ENCODE peak calls at places on chromosome 4, in five cellular contexts. One of them, this sample, is unnamed.

GRCh38 chr4:76199664-76200211 is 13.9 kb downstream of the SCARB2 start:
- DNase-seq in HepG2: no peak
- DNase-seq in Caco-2: no peak
- DNase-seq in mesendoderm: peak; percentile 21
- DNase-seq in H1: no peak
- DNase-seq in this sample: no peak

GRCh38 chr4:76326515-76326914 is 20.0 kb downstream of the STBD1 start:
- DNase-seq in HepG2: no peak
- DNase-seq in Caco-2: no peak
- DNase-seq in mesendoderm: peak; percentile 8
- DNase-seq in H1: no peak
- DNase-seq in this sample: no peak

GRCh38 chr4:150217192-150217591 is 138.9 kb downstream of the DCLK2 start:
- DNase-seq in HepG2: peak; percentile 16
- DNase-seq in Caco-2: no peak
- DNase-seq in mesendoderm: peak; percentile 65
- DNase-seq in H1: no peak
- DNase-seq in this sample: no peak

GRCh38 chr4:140151700-140152014 is 2.3 kb downstream of the MAML3 start:
- DNase-seq in HepG2: peak; percentile 23
- DNase-seq in Caco-2: peak; percentile 95
- DNase-seq in mesendoderm: peak; percentile 99
- DNase-seq in H1: no peak
- DNase-seq in this sample: peak; percentile 86

GRCh38 chr4:16239086-16239485 is 12.8 kb upstream of the TAPT1 start:
- DNase-seq in HepG2: no peak
- DNase-seq in Caco-2: no peak
- DNase-seq in mesendoderm: no peak
- DNase-seq in H1: no peak
- DNase-seq in this sample: no peak

GRCh38 chr4:178165251-178165650 is 723.0 kb upstream of the AGA start:
- DNase-seq in HepG2: no peak
- DNase-seq in Caco-2: no peak
- DNase-seq in mesendoderm: no peak
- DNase-seq in H1: no peak
- DNase-seq in this sample: no peak

GRCh38 chr4:115580901-115581300 is 467.5 kb upstream of the NDST4 start:
- DNase-seq in HepG2: no peak
- DNase-seq in Caco-2: no peak
- DNase-seq in mesendoderm: no peak
- DNase-seq in H1: no peak
- DNase-seq in this sample: no peak

GRCh38 chr4:130293692-130294091 is 1197.7 kb downstream of the C4orf33 start:
- DNase-seq in HepG2: no peak
- DNase-seq in Caco-2: no peak
- DNase-seq in mesendoderm: no peak
- DNase-seq in H1: no peak
- DNase-seq in this sample: no peak

GRCh38 chr4:176782794-176783193 is 9.9 kb downstream of the VEGFC start:
- DNase-seq in HepG2: no peak
- DNase-seq in Caco-2: no peak
- DNase-seq in mesendoderm: no peak
- DNase-seq in H1: no peak
- DNase-seq in this sample: no peak

GRCh38 chr4:6986067-6986780 is 56.9 kb upstream of the TADA2B start:
- DNase-seq in HepG2: no peak
- DNase-seq in Caco-2: no peak
- DNase-seq in mesendoderm: peak; percentile 60
- DNase-seq in H1: no peak
- DNase-seq in this sample: no peak

GRCh38 chr4:32087211-32087610 is 1367.0 kb downstream of the PCDH7 start:
- DNase-seq in HepG2: no peak
- DNase-seq in Caco-2: no peak
- DNase-seq in mesendoderm: no peak
- DNase-seq in H1: no peak
- DNase-seq in this sample: no peak

GRCh38 chr4:177410566-177410965 is 31.7 kb downstream of the AGA start:
- DNase-seq in HepG2: no peak
- DNase-seq in Caco-2: peak; percentile 44
- DNase-seq in mesendoderm: no peak
- DNase-seq in H1: no peak
- DNase-seq in this sample: no peak

GRCh38 chr4:80094191-80094590 is 21.2 kb upstream of the ANTXR2 start:
- DNase-seq in HepG2: no peak
- DNase-seq in Caco-2: no peak
- DNase-seq in mesendoderm: no peak
- DNase-seq in H1: no peak
- DNase-seq in this sample: no peak

GRCh38 chr4:52641853-52642563 is 17.1 kb downstream of the USP46 start:
- DNase-seq in HepG2: no peak
- DNase-seq in Caco-2: no peak
- DNase-seq in mesendoderm: no peak
- DNase-seq in H1: no peak
- DNase-seq in this sample: no peak

GRCh38 chr4:129358571-129358970 is 262.6 kb downstream of the C4orf33 start:
- DNase-seq in HepG2: no peak
- DNase-seq in Caco-2: no peak
- DNase-seq in mesendoderm: peak; percentile 46
- DNase-seq in H1: no peak
- DNase-seq in this sample: no peak

GRCh38 chr4:38788327-38788726 is 5.5 kb upstream of the TLR10 start:
- DNase-seq in HepG2: no peak
- DNase-seq in Caco-2: no peak
- DNase-seq in mesendoderm: no peak
- DNase-seq in H1: no peak
- DNase-seq in this sample: no peak

GRCh38 chr4:8402181-8402597 is 38.3 kb downstream of the ACOX3 start:
- DNase-seq in HepG2: no peak
- DNase-seq in Caco-2: no peak
- DNase-seq in mesendoderm: no peak
- DNase-seq in H1: no peak
- DNase-seq in this sample: no peak

GRCh38 chr4:144347116-144347515 is 206.6 kb upstream of the GYPA start:
- DNase-seq in HepG2: no peak
- DNase-seq in Caco-2: no peak
- DNase-seq in mesendoderm: no peak
- DNase-seq in H1: no peak
- DNase-seq in this sample: no peak

GRCh38 chr4:102736636-102737549 is 23.9 kb downstream of the MANBA start:
- DNase-seq in HepG2: no peak
- DNase-seq in Caco-2: peak; percentile 72
- DNase-seq in mesendoderm: peak; percentile 81
- DNase-seq in H1: no peak
- DNase-seq in this sample: no peak

GRCh38 chr4:40493160-40493559 is 136.5 kb downstream of the RBM47 start:
- DNase-seq in HepG2: no peak
- DNase-seq in Caco-2: no peak
- DNase-seq in mesendoderm: no peak
- DNase-seq in H1: no peak
- DNase-seq in this sample: no peak

GRCh38 chr4:14726441-14727405 is 275.6 kb upstream of the CPEB2 start:
- DNase-seq in HepG2: no peak
- DNase-seq in Caco-2: no peak
- DNase-seq in mesendoderm: peak; percentile 44
- DNase-seq in H1: no peak
- DNase-seq in this sample: no peak

GRCh38 chr4:71540749-71541269 is 202.0 kb downstream of the SLC4A4 start:
- DNase-seq in HepG2: no peak
- DNase-seq in Caco-2: no peak
- DNase-seq in mesendoderm: peak; percentile 57
- DNase-seq in H1: no peak
- DNase-seq in this sample: no peak

GRCh38 chr4:140944539-140944938 is 188.4 kb upstream of the TBC1D9 start:
- DNase-seq in HepG2: no peak
- DNase-seq in Caco-2: no peak
- DNase-seq in mesendoderm: no peak
- DNase-seq in H1: no peak
- DNase-seq in this sample: no peak

GRCh38 chr4:162322054-162322453 is 158.3 kb upstream of the FSTL5 start:
- DNase-seq in HepG2: no peak
- DNase-seq in Caco-2: no peak
- DNase-seq in mesendoderm: peak; percentile 11
- DNase-seq in H1: no peak
- DNase-seq in this sample: no peak

GRCh38 chr4:162323919-162324318 is 160.1 kb upstream of the FSTL5 start:
- DNase-seq in HepG2: no peak
- DNase-seq in Caco-2: no peak
- DNase-seq in mesendoderm: no peak
- DNase-seq in H1: no peak
- DNase-seq in this sample: no peak
- H3K4me1 ChIP-seq in HepG2: no peaks in the 10 kb centered on the region
- H3K4me1 ChIP-seq in Caco-2: no peaks in the 10 kb centered on the region
- H3K4me1 ChIP-seq in mesendoderm: no peaks in the 10 kb centered on the region
- H3K4me1 ChIP-seq in H1: no peaks in the 10 kb centered on the region
- H3K4me1 ChIP-seq in this sample: no peaks in the 10 kb centered on the region

DNA sequence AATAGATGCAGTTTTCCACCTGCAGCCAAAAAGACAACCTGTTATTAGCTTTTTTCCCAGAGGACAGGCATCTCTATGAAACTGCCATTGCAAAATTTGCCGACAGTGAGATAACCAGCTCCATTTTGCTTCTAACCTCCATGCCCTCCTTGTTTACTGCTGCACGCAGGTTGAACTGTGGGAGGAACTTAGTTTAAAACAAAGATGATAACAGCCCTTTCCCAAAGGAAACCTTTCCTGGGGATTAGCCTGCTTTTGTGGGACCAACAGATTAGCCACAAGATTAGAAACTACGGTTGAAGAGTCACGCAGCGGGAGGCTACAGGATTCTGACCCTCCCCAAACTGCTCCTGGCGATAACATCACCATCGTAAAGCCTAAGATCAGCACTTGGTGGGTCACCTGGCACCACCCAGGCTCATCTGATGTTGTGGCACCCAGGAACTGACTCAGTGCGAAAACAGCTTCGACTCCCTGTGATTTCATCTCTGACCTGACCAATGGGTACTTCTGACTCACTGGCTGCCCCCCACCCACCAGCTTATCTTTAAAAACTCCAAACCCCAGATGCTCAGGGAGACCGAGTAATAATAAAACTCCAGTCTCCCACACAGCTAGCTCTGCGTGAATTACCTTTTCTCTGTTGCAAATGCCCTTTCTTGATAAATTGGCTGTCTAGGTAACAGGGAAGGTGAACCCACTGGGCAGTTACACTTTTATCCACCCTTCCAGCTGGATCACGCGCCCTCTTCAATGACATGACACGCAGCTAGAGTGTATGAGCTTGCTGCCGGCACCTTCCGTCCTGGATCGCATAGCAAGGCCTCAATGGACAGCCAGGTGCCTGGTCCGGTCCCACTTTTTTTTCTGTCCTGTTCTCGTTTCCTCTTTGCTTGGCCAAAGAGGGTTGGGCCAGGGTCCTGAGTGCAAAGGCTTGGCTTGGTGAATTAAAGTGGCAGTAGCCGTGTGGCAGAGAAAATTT is 27.2 kb downstream of the NOP14 start:
- DNase-seq in HepG2: no peak
- DNase-seq in Caco-2: no peak
- DNase-seq in mesendoderm: no peak
- DNase-seq in H1: no peak
- DNase-seq in this sample: peak; percentile 47
- H3K4me1 ChIP-seq in HepG2: peaks cover 36% of the 10 kb centered on the region
- H3K4me1 ChIP-seq in Caco-2: peaks cover 6% of the 10 kb centered on the region
- H3K4me1 ChIP-seq in mesendoderm: peaks cover 2% of the 10 kb centered on the region
- H3K4me1 ChIP-seq in H1: no peaks in the 10 kb centered on the region
- H3K4me1 ChIP-seq in this sample: peaks cover 49% of the 10 kb centered on the region

GRCh38 chr4:2804449-2804972 is 11.6 kb downstream of the SH3BP2 start:
- DNase-seq in HepG2: no peak
- DNase-seq in Caco-2: no peak
- DNase-seq in mesendoderm: no peak
- DNase-seq in H1: no peak
- DNase-seq in this sample: peak; percentile 63

GRCh38 chr4:2805712-2806391 is 13.0 kb downstream of the SH3BP2 start:
- DNase-seq in HepG2: no peak
- DNase-seq in Caco-2: no peak
- DNase-seq in mesendoderm: no peak
- DNase-seq in H1: no peak
- DNase-seq in this sample: peak; percentile 91

GRCh38 chr4:2804973-2805501 is 12.2 kb downstream of the SH3BP2 start:
- DNase-seq in HepG2: no peak
- DNase-seq in Caco-2: no peak
- DNase-seq in mesendoderm: no peak
- DNase-seq in H1: no peak
- DNase-seq in this sample: no peak

GRCh38 chr4:2802618-2803531 is 10.0 kb downstream of the SH3BP2 start:
- DNase-seq in HepG2: no peak
- DNase-seq in Caco-2: no peak
- DNase-seq in mesendoderm: no peak
- DNase-seq in H1: no peak
- DNase-seq in this sample: peak; percentile 61

DNA sequence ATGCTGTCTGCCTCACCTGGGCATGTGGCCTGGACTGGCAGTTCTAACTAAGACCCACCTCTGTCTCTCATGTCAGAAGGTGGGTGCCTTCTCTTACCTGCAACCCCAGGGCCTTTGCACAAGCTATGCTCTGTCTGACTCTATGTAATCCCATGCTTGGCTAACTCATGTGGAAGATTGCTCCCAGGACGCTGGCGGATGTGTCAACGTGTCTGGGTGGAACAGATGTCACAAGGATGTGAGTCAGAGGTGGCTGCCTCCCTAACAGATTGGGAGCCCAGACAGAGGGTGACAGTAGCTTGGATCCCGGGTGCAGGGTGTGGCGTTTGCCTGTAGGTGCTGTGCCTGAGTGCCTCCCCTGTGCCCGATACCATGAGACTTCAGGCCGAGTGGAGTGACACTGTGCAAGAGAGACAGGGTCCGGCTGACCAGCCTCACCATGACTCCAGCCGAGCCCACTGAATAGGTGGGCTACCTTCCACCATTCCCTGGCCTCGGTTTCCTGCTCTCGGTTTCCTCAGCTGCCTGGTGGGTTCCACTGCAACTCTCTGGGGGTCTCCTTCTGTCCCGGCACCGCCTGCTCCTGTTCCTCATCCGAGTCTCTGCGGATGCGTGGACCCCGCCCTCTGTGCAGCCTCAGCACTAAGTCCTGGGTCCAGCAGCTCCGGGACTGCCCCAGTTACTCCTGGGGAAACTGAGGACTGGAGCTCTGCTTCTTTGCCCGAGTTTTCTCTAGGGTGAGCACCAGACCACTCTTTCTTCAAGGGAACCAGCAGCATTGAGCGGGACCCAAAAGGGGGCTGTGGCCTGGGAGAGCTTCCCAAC is 11.0 kb downstream of the SH3BP2 start:
- DNase-seq in HepG2: no peak
- DNase-seq in Caco-2: no peak
- DNase-seq in mesendoderm: no peak
- DNase-seq in H1: no peak
- DNase-seq in this sample: peak; percentile 77
- H3K4me1 ChIP-seq in HepG2: peaks cover 32% of the 10 kb centered on the region
- H3K4me1 ChIP-seq in Caco-2: peaks cover 3% of the 10 kb centered on the region
- H3K4me1 ChIP-seq in mesendoderm: peaks cover 2% of the 10 kb centered on the region
- H3K4me1 ChIP-seq in H1: peaks cover 7% of the 10 kb centered on the region
- H3K4me1 ChIP-seq in this sample: peaks cover 89% of the 10 kb centered on the region

DNA sequence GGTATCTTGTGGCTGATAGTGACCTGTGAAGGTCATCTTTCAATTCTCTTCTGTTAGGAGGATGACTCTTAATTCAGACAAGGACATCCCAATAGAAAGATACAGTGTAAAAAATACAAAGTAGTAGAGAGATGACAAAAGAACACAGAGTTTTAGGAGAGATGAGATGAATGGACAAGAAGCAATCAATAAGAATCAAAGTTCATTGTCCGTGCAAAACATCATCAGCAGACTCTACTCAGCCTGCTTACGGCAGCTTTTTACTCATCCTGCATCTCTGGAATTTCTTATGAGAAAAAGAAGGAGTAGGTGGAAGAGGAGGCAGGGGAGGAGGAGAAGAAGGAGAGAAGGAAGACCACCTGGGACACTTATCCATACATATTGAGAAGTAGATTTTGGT is 2131.7 kb downstream of the ARAP2 start:
- DNase-seq in HepG2: no peak
- DNase-seq in Caco-2: no peak
- DNase-seq in mesendoderm: no peak
- DNase-seq in H1: no peak
- DNase-seq in this sample: no peak
- H3K4me1 ChIP-seq in HepG2: no peaks in the 10 kb centered on the region
- H3K4me1 ChIP-seq in Caco-2: no peaks in the 10 kb centered on the region
- H3K4me1 ChIP-seq in mesendoderm: no peaks in the 10 kb centered on the region
- H3K4me1 ChIP-seq in H1: no peaks in the 10 kb centered on the region
- H3K4me1 ChIP-seq in this sample: no peaks in the 10 kb centered on the region

This sample was measured in upper lobe of right lung.